ENCODE peak calls at places on chromosomes 1 and 21, in six cellular contexts. One of them, this sample, is unnamed.

GRCh38 chr21:38221594-38221993 is 35.2 kb upstream of the KCNJ15 start:
- DNase-seq in IMR-90: no peak
- DNase-seq in BE2C: no peak
- DNase-seq in HCT116: no peak
- DNase-seq in right lobe of liver: no peak
- DNase-seq in lower lobe of right lung: no peak
- DNase-seq in this sample: no peak

GRCh38 chr1:203177471-203178039 is 1.9 kb upstream of the MYBPH start:
- DNase-seq in IMR-90: peak
- DNase-seq in lower lobe of right lung: no peak
- DNase-seq in BE2C: no peak
- DNase-seq in HCT116: peak
- DNase-seq in right lobe of liver: no peak
- DNase-seq in this sample: peak

GRCh38 chr1:201448981-201449380 is 20.0 kb downstream of the PHLDA3 start:
- DNase-seq in IMR-90: no peak
- DNase-seq in BE2C: no peak
- DNase-seq in HCT116: no peak
- DNase-seq in lower lobe of right lung: no peak
- DNase-seq in right lobe of liver: no peak
- DNase-seq in this sample: no peak

GRCh38 chr1:153957744-153958110 is 685 bp downstream of the CRTC2 start:
- DNase-seq in BE2C: no peak
- DNase-seq in HCT116: no peak
- DNase-seq in IMR-90: no peak
- DNase-seq in right lobe of liver: no peak
- DNase-seq in lower lobe of right lung: no peak
- DNase-seq in this sample: peak

GRCh38 chr1:85998105-85998504 is 158.5 kb downstream of the COL24A1 start:
- DNase-seq in HCT116: no peak
- DNase-seq in IMR-90: peak
- DNase-seq in right lobe of liver: no peak
- DNase-seq in lower lobe of right lung: no peak
- DNase-seq in BE2C: no peak
- DNase-seq in this sample: peak

GRCh38 chr1:107474877-107475612 is 334.2 kb downstream of the NTNG1 start:
- DNase-seq in right lobe of liver: no peak
- DNase-seq in BE2C: no peak
- DNase-seq in HCT116: no peak
- DNase-seq in IMR-90: peak
- DNase-seq in lower lobe of right lung: no peak
- DNase-seq in this sample: peak

GRCh38 chr1:153527023-153527724 is 8.6 kb downstream of the S100A6 start:
- DNase-seq in BE2C: no peak
- DNase-seq in HCT116: no peak
- DNase-seq in IMR-90: peak
- DNase-seq in lower lobe of right lung: no peak
- DNase-seq in right lobe of liver: no peak
- DNase-seq in this sample: no peak

GRCh38 chr1:45325816-45326506 is 734 bp upstream of the HPDL start:
- DNase-seq in HCT116: no peak
- DNase-seq in IMR-90: no peak
- DNase-seq in right lobe of liver: no peak
- DNase-seq in lower lobe of right lung: no peak
- DNase-seq in BE2C: no peak
- DNase-seq in this sample: no peak

GRCh38 chr1:152869808-152870419 is 8.2 kb upstream of the SMCP start:
- DNase-seq in lower lobe of right lung: peak
- DNase-seq in right lobe of liver: peak
- DNase-seq in HCT116: peak
- DNase-seq in IMR-90: peak
- DNase-seq in BE2C: peak
- DNase-seq in this sample: peak

GRCh38 chr1:53595906-53596305 is 136.7 kb downstream of the DMRTB1 start:
- DNase-seq in lower lobe of right lung: no peak
- DNase-seq in HCT116: no peak
- DNase-seq in BE2C: no peak
- DNase-seq in right lobe of liver: no peak
- DNase-seq in IMR-90: no peak
- DNase-seq in this sample: no peak

GRCh38 chr1:29599071-29599470 is 362.7 kb downstream of the PTPRU start:
- DNase-seq in BE2C: no peak
- DNase-seq in HCT116: no peak
- DNase-seq in lower lobe of right lung: no peak
- DNase-seq in IMR-90: no peak
- DNase-seq in right lobe of liver: no peak
- DNase-seq in this sample: no peak

GRCh38 chr1:13783551-13783950 is 83.6 kb downstream of the PRDM2 start:
- DNase-seq in IMR-90: peak
- DNase-seq in HCT116: no peak
- DNase-seq in right lobe of liver: no peak
- DNase-seq in lower lobe of right lung: no peak
- DNase-seq in BE2C: no peak
- DNase-seq in this sample: no peak

GRCh38 chr1:245180496-245180895 is 25.7 kb downstream of the KIF26B start:
- DNase-seq in HCT116: no peak
- DNase-seq in right lobe of liver: no peak
- DNase-seq in IMR-90: no peak
- DNase-seq in BE2C: no peak
- DNase-seq in lower lobe of right lung: no peak
- DNase-seq in this sample: no peak

GRCh38 chr1:212513586-212513985 is 80.9 kb downstream of the NENF start:
- DNase-seq in BE2C: no peak
- DNase-seq in right lobe of liver: no peak
- DNase-seq in IMR-90: no peak
- DNase-seq in lower lobe of right lung: no peak
- DNase-seq in HCT116: peak
- DNase-seq in this sample: no peak

GRCh38 chr1:211741116-211741515 is 65.7 kb upstream of the NEK2 start:
- DNase-seq in IMR-90: no peak
- DNase-seq in right lobe of liver: no peak
- DNase-seq in BE2C: no peak
- DNase-seq in lower lobe of right lung: no peak
- DNase-seq in HCT116: no peak
- DNase-seq in this sample: no peak

GRCh38 chr1:9700340-9700739 is 48.8 kb downstream of the PIK3CD start:
- DNase-seq in HCT116: peak
- DNase-seq in lower lobe of right lung: no peak
- DNase-seq in right lobe of liver: no peak
- DNase-seq in IMR-90: peak
- DNase-seq in BE2C: no peak
- DNase-seq in this sample: peak

GRCh38 chr1:13911697-13912619 is 212.0 kb downstream of the PRDM2 start:
- DNase-seq in BE2C: no peak
- DNase-seq in HCT116: no peak
- DNase-seq in lower lobe of right lung: no peak
- DNase-seq in right lobe of liver: no peak
- DNase-seq in IMR-90: no peak
- DNase-seq in this sample: no peak

GRCh38 chr1:184759097-184759496 is 4.4 kb upstream of the EDEM3 start:
- DNase-seq in IMR-90: no peak
- DNase-seq in HCT116: no peak
- DNase-seq in BE2C: no peak
- DNase-seq in lower lobe of right lung: no peak
- DNase-seq in right lobe of liver: no peak
- DNase-seq in this sample: no peak

GRCh38 chr1:31759266-31760023 is 4.7 kb downstream of the ADGRB2 start:
- DNase-seq in HCT116: no peak
- DNase-seq in lower lobe of right lung: no peak
- DNase-seq in BE2C: no peak
- DNase-seq in right lobe of liver: no peak
- DNase-seq in IMR-90: peak
- DNase-seq in this sample: no peak

DNA sequence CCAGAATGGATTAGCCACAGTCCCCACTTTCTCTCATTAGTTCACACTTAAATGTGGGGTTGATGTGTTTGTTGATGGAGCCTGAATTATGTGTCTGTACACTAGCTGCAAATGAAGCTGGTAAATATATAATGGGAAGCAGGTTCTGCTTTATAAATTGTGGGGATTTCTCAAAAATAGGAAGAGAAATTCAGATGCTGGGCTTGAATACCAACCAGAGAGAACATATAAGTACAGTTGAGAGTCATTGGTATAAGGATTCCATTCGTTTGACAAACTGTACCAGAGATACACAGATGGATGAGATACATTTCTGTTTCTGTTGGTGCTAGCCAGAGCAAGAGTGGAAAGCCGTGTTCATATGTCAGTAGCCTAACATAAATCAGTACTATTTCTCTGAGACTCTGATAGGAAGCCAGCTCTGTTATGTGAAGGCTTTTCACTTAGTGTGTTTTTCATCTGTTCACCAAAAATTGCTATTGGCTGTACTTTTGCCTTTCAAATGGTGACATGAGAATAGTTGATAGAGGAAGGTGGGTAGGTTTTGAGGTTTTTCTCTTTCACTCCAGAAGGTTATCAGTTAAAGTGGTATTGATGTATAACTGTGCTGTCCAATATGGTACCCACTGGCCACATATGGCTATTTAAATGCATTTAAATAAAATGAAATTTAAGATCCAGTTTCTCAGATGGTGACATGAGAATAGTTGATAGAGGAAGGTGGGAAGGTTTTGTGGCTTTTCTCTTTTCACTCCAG is 15.6 kb downstream of the SMG7 start:
- DNase-seq in HCT116: no peak
- DNase-seq in IMR-90: no peak
- DNase-seq in lower lobe of right lung: no peak
- DNase-seq in BE2C: no peak
- DNase-seq in right lobe of liver: no peak
- DNase-seq in this sample: no peak
- H3K4me3 ChIP-seq in HCT116: no peak
- H3K4me3 ChIP-seq in IMR-90: no peak
- H3K4me3 ChIP-seq in lower lobe of right lung: no peak
- H3K4me3 ChIP-seq in BE2C: no peak
- H3K4me3 ChIP-seq in right lobe of liver: no peak
- H3K4me3 ChIP-seq in this sample: no peak

DNA sequence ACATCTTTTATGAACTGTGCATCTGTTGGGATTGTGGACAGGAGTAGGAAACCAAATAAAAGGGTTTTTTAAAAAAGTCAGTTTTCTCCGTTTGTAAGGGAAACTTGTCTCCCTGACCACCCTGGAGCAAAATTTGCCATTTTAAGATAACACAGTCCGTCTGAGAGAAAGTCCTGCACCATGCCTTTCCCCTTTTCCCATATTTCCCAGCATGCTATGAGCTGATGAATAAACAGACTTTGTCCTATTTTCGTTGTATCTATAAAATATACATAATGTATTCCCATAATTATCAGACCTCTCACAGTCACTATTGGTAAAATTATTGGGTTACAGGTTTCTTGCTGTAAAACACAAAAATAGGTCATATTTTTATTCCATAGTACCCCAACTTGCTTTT is 1.7 kb upstream of the AKT3 start:
- DNase-seq in right lobe of liver: no peak
- DNase-seq in IMR-90: no peak
- DNase-seq in BE2C: no peak
- DNase-seq in lower lobe of right lung: no peak
- DNase-seq in HCT116: no peak
- DNase-seq in this sample: no peak
- H3K4me3 ChIP-seq in right lobe of liver: no peak
- H3K4me3 ChIP-seq in IMR-90: no peak
- H3K4me3 ChIP-seq in BE2C: peak
- H3K4me3 ChIP-seq in lower lobe of right lung: no peak
- H3K4me3 ChIP-seq in HCT116: no peak
- H3K4me3 ChIP-seq in this sample: peak

GRCh38 chr1:87436534-87436933 is 107.9 kb downstream of the LMO4 start:
- DNase-seq in BE2C: no peak
- DNase-seq in right lobe of liver: no peak
- DNase-seq in HCT116: no peak
- DNase-seq in IMR-90: no peak
- DNase-seq in lower lobe of right lung: no peak
- DNase-seq in this sample: no peak

GRCh38 chr1:87439821-87440220 is 111.1 kb downstream of the LMO4 start:
- DNase-seq in HCT116: no peak
- DNase-seq in BE2C: no peak
- DNase-seq in IMR-90: peak
- DNase-seq in right lobe of liver: no peak
- DNase-seq in lower lobe of right lung: no peak
- DNase-seq in this sample: no peak

GRCh38 chr1:87432685-87433084 is 104.0 kb downstream of the LMO4 start:
- DNase-seq in IMR-90: no peak
- DNase-seq in BE2C: no peak
- DNase-seq in lower lobe of right lung: no peak
- DNase-seq in HCT116: no peak
- DNase-seq in right lobe of liver: no peak
- DNase-seq in this sample: no peak

GRCh38 chr1:87437663-87438295 is 109.1 kb downstream of the LMO4 start:
- DNase-seq in IMR-90: no peak
- DNase-seq in lower lobe of right lung: no peak
- DNase-seq in HCT116: no peak
- DNase-seq in BE2C: no peak
- DNase-seq in right lobe of liver: no peak
- DNase-seq in this sample: no peak

DNA sequence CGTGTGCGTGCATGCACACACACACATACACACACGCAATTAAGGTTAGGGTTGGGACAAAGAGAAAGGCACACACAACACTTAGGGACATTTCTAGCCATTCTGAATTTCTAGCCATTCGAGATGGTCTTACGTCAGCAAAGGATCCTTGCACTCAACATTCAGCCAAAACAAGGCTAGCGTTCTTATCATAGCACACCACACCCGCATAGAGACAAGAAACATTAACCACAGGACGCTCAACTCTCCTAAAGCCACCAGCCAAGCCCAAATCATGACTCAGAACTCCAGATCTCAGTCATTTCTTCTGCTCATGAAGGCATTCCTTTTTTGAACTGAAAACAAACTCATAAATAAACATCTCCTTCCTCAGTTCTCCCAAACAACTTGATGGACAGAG is 106.8 kb downstream of the LMO4 start:
- DNase-seq in BE2C: no peak
- DNase-seq in IMR-90: no peak
- DNase-seq in HCT116: no peak
- DNase-seq in lower lobe of right lung: no peak
- DNase-seq in right lobe of liver: no peak
- DNase-seq in this sample: no peak
- H3K4me3 ChIP-seq in BE2C: no peak
- H3K4me3 ChIP-seq in IMR-90: no peak
- H3K4me3 ChIP-seq in HCT116: no peak
- H3K4me3 ChIP-seq in lower lobe of right lung: no peak
- H3K4me3 ChIP-seq in right lobe of liver: no peak
- H3K4me3 ChIP-seq in this sample: no peak

GRCh38 chr1:226863446-226863845 is 7.0 kb upstream of the PSEN2 start:
- DNase-seq in lower lobe of right lung: no peak
- DNase-seq in IMR-90: peak
- DNase-seq in HCT116: no peak
- DNase-seq in BE2C: no peak
- DNase-seq in right lobe of liver: no peak
- DNase-seq in this sample: peak
- H3K4me3 ChIP-seq in lower lobe of right lung: no peak
- H3K4me3 ChIP-seq in IMR-90: no peak
- H3K4me3 ChIP-seq in HCT116: no peak
- H3K4me3 ChIP-seq in BE2C: no peak
- H3K4me3 ChIP-seq in right lobe of liver: no peak
- H3K4me3 ChIP-seq in this sample: no peak

GRCh38 chr1:176897350-176898236 is 266.9 kb downstream of the ASTN1 start:
- DNase-seq in right lobe of liver: peak
- DNase-seq in IMR-90: peak
- DNase-seq in HCT116: peak
- DNase-seq in BE2C: peak
- DNase-seq in lower lobe of right lung: peak
- DNase-seq in this sample: peak
- H3K4me3 ChIP-seq in right lobe of liver: no peak
- H3K4me3 ChIP-seq in IMR-90: no peak
- H3K4me3 ChIP-seq in HCT116: no peak
- H3K4me3 ChIP-seq in BE2C: peak
- H3K4me3 ChIP-seq in lower lobe of right lung: no peak
- H3K4me3 ChIP-seq in this sample: peak

GRCh38 chr1:119007672-119008482 is 19.7 kb upstream of the TBX15 start:
- DNase-seq in HCT116: no peak
- DNase-seq in right lobe of liver: no peak
- DNase-seq in BE2C: no peak
- DNase-seq in IMR-90: no peak
- DNase-seq in lower lobe of right lung: no peak
- DNase-seq in this sample: no peak
- H3K4me3 ChIP-seq in HCT116: no peak
- H3K4me3 ChIP-seq in right lobe of liver: peak
- H3K4me3 ChIP-seq in BE2C: no peak
- H3K4me3 ChIP-seq in IMR-90: no peak
- H3K4me3 ChIP-seq in lower lobe of right lung: peak
- H3K4me3 ChIP-seq in this sample: peak

This sample was measured in adipocyte.